ENCODE peak calls at places on chromosomes 11 and 22, in ten cellular contexts. W is IMR-90, O is cardiac muscle cell, T is upper lobe of right lung, C is OCI-LY7, Z is colonic mucosa, R is Peyer's patch, U is psoas muscle, M is tibial nerve, Q is ovary. S is an unnamed sample.
A peak's percentile ranks its signal among the peaks of the same experiment; 100 is the strongest.

GRCh38 chr22:32736746-32737145 is 64.8 kb upstream of the TIMP3 start:
- DNase-seq in W (no peak), C (no peak), Z (no peak), T (no peak), Q (no peak), M (no peak), R (no peak), O (no peak), U (no peak), S (no peak)

GRCh38 chr11:95805869-95806268 is 15.6 kb downstream of the CEP57 start:
- DNase-seq in T (no peak), Z (no peak), C (no peak), R (no peak), M (no peak), Q (no peak), O (no peak), W (no peak), U (no peak), S (no peak)

GRCh38 chr11:7020183-7020917 is at the start of the genes NLRP14 and ZNF214:
- DNase-seq in Z (peak; percentile 98), W (peak; percentile 89), U (peak; percentile 92), Q (peak; percentile 97), T (peak; percentile 96), O (peak; percentile 96), C (no peak), R (peak; percentile 94), M (peak; percentile 95), S (peak; percentile 93)

GRCh38 chr11:47617417-47617809 is 23.2 kb upstream of the C1QTNF4 start:
- DNase-seq in Z (no peak), C (no peak), O (peak; percentile 46), M (no peak), W (peak; percentile 85), U (no peak), R (no peak), T (no peak), Q (no peak), S (no peak)

GRCh38 chr22:34993548-34993947 is 72.4 kb upstream of the ISX start:
- DNase-seq in W (no peak), C (no peak), Z (no peak), Q (no peak), R (no peak), T (no peak), U (no peak), O (no peak), M (no peak), S (no peak)

GRCh38 chr22:44753189-44754042 is 1.0 kb downstream of the ARHGAP8 start:
- DNase-seq in Q (no peak), W (peak; percentile 81), U (no peak), M (no peak), T (no peak), C (no peak), R (no peak), O (peak; percentile 88), Z (peak; percentile 51), S (no peak)

GRCh38 chr11:88042238-88043032 is 132.8 kb downstream of the RAB38 start:
- DNase-seq in M (no peak), Z (no peak), U (no peak), C (no peak), Q (no peak), W (no peak), R (no peak), O (no peak), T (no peak), S (no peak)

GRCh38 chr11:85866137-85866827 is 11.1 kb downstream of the CCDC83 start:
- DNase-seq in T (no peak), R (no peak), U (no peak), W (no peak), Q (no peak), Z (no peak), C (no peak), O (no peak), M (no peak), S (no peak)

GRCh38 chr11:60838132-60838531 is 3.8 kb upstream of the CCDC86 start:
- DNase-seq in T (no peak), U (no peak), R (no peak), Z (no peak), C (peak; percentile 36), Q (no peak), W (peak; percentile 28), O (peak; percentile 53), M (no peak), S (no peak)
- TF ChIP-seq CTCF in T (no peak), U (no peak), R (no peak), Z (no peak), C (peak; percentile 57), Q (no peak), W (peak; percentile 34), O (peak; percentile 52), M (no peak), S (no peak)

GRCh38 chr11:61499816-61500491 is 8.6 kb upstream of the LRRC10B start:
- DNase-seq in O (no peak), Q (no peak), M (no peak), T (no peak), Z (no peak), U (no peak), R (no peak), C (no peak), W (no peak), S (no peak)
- H3K4me3 ChIP-seq in O (no peak overlapping the region), Q (no peak overlapping the region), M (no peak overlapping the region), T (no peak overlapping the region), Z (no peak overlapping the region), U (no peak overlapping the region), R (no peak overlapping the region), C (no peak overlapping the region), W (no peak overlapping the region), S (no peak overlapping the region)

DNA sequence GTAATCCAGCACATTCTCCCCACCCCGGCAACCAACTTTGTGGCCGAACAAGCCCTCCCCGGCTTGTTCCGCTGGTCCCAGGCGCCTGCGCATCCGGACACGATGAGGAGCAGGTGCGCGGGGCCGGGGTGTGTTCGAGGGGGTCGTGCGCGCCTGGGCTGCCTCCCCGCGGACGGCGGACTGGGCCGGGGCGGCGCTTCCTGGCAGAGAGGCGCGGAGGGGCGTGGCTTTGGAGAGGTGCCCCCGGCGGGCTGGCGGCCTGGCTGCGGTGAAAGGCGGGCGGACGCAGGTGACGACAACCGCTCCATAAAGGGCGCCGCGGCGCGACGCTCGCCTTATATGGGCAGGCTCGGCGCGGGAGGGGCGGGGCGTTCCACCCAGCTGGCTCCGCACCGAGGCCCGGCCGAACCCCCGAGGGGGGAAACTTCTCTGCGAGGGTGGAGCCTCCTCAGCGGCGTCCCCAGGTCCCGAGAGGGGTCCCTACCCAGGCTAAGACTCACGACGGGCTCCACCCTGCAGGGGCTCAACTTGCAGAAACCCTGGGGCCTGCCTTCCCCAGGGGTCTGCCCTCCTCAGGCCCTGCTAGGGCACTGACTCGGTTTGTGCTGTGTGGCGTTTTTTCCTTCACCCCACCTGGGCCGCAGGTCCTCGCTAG is 26.4 kb downstream of the TXN2 start:
- DNase-seq in U (peak; percentile 95), O (peak; percentile 93), W (peak; percentile 84), Q (peak; percentile 95), T (peak; percentile 97), M (peak; percentile 78), Z (peak; percentile 97), C (peak; percentile 96), R (peak; percentile 99), S (peak; percentile 92)
- H3K4me1 ChIP-seq in U (peaks cover 48% of the 10 kb centered on the region), O (peaks cover 24% of the 10 kb centered on the region), W (peaks cover 18% of the 10 kb centered on the region), Q (peaks cover 8% of the 10 kb centered on the region), T (peaks cover 65% of the 10 kb centered on the region), M (peaks cover 47% of the 10 kb centered on the region), Z (peaks cover 13% of the 10 kb centered on the region), C (peaks cover 46% of the 10 kb centered on the region), R (peaks cover 16% of the 10 kb centered on the region), S (peaks cover 20% of the 10 kb centered on the region)

GRCh38 chr22:39244073-39244495 is 698 bp downstream of the PDGFB start:
- DNase-seq in U (no peak), O (no peak), C (no peak), Q (no peak), Z (no peak), W (no peak), T (no peak), R (no peak), M (no peak), S (no peak)
- TF ChIP-seq CTCF in U (no peak), O (no peak), C (no peak), Q (no peak), Z (no peak), W (peak; percentile 2), T (no peak), R (no peak), M (no peak), S (no peak)

DNA sequence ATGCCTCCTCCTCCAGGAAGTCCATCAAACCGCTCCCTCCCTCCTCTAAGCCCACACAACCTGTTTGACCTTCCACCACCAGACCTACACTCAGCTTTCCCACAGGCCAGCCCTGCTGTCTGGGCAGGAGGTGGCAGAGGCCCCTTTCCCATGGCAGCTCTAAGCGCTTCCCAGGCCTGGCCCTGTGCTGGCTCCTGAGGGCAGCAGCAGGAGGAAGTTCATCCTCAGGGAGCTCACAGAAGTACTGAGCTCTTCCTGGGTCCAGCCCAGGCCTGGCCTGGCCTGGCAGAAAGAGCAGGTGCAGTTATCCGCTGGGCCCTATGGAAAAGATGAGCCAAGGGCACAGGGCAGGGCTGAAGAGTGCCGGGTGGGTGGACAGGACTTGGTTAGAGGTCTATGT is 31.4 kb downstream of the ARAP1 start:
- DNase-seq in R (no peak), U (peak; percentile 42), Q (no peak), T (peak; percentile 68), C (no peak), Z (no peak), M (no peak), W (no peak), O (no peak), S (no peak)
- H3K4me3 ChIP-seq in R (peak overlapping the region; percentile 79), U (peak overlapping the region; percentile 76), Q (peak overlapping the region; percentile 72), T (peak overlapping the region; percentile 78), C (peak overlapping the region; percentile 73), Z (peak overlapping the region; percentile 44), M (peak overlapping the region; percentile 61), W (peak overlapping the region; percentile 41), O (no peak overlapping the region), S (peak overlapping the region; percentile 59)